ENCODE peak calls at places on chromosomes 1 and 21, in six cellular contexts. H is T follicular helper cell, L is endothelial cell, A is left ventricle myocardium superior, B is head of caudate nucleus, V is NCI-H1436. E is an unnamed sample.

GRCh38 chr21:40386301-40386911 is 460.6 kb downstream of the DSCAM start:
- DNase-seq in B (peak; percentile 67), A (peak; percentile 71), L (peak; percentile 13), V (no peak), H (no peak), E (peak; percentile 31)

GRCh38 chr1:23838401-23838866 is 13.2 kb upstream of the HMGCL start:
- DNase-seq in L (peak; percentile 41), V (peak; percentile 56), B (peak; percentile 60), A (peak; percentile 74), H (peak; percentile 63), E (peak; percentile 19)

GRCh38 chr1:211724711-211725196 is 49.3 kb upstream of the NEK2 start:
- DNase-seq in A (no peak), L (no peak), V (no peak), H (no peak), B (no peak), E (no peak)

GRCh38 chr1:57489342-57490036 is 65.6 kb upstream of the DAB1 start:
- DNase-seq in V (peak; percentile 68), B (no peak), L (no peak), H (no peak), A (no peak), E (no peak)

GRCh38 chr1:200306954-200307754 is 102.7 kb downstream of the ZNF281 start:
- DNase-seq in A (no peak), V (peak; percentile 44), H (no peak), B (no peak), L (peak; percentile 14), E (no peak)

GRCh38 chr1:38071530-38072266 is 25.1 kb upstream of the POU3F1 start:
- DNase-seq in V (no peak), B (no peak), H (no peak), L (no peak), A (no peak), E (no peak)

GRCh38 chr1:50972766-50973165 is 2.7 kb downstream of the CDKN2C start:
- DNase-seq in H (no peak), B (no peak), L (no peak), V (no peak), A (no peak), E (no peak)

GRCh38 chr1:152061952-152062351 is 25.1 kb upstream of the S100A11 start:
- DNase-seq in B (no peak), V (no peak), L (no peak), H (no peak), A (no peak), E (no peak)

GRCh38 chr1:58441699-58442098 is 104.8 kb downstream of the OMA1 start:
- DNase-seq in A (no peak), V (no peak), H (no peak), B (no peak), L (no peak), E (no peak)

GRCh38 chr1:33256335-33256700 is at the start of gene ZNF362:
- DNase-seq in B (peak; percentile 49), L (peak; percentile 79), H (peak; percentile 57), V (peak; percentile 30), A (peak; percentile 84), E (peak; percentile 32)

GRCh38 chr1:99573431-99574217 is 72.3 kb upstream of the PALMD start:
- DNase-seq in B (no peak), A (no peak), L (no peak), H (no peak), V (no peak), E (no peak)

GRCh38 chr1:64942118-64942517 is 24.2 kb downstream of the JAK1 start:
- DNase-seq in B (no peak), A (no peak), H (no peak), L (no peak), V (no peak), E (no peak)

GRCh38 chr1:1279028-1279427 is 1.2 kb upstream of the SCNN1D start:
- DNase-seq in H (no peak), A (no peak), B (no peak), V (no peak), L (no peak), E (no peak)

GRCh38 chr21:43824883-43825609 is 35.7 kb downstream of the RRP1 start:
- DNase-seq in H (no peak), L (no peak), V (no peak), A (no peak), B (no peak), E (no peak)

GRCh38 chr1:173914366-173914871 is 2.7 kb downstream of the SERPINC1 start:
- DNase-seq in B (no peak), A (no peak), L (peak; percentile 43), H (no peak), V (no peak), E (no peak)

GRCh38 chr1:84834419-84835064 is 58.5 kb downstream of the LPAR3 start:
- DNase-seq in H (no peak), V (no peak), A (no peak), L (no peak), B (no peak), E (no peak)

GRCh38 chr1:226637147-226637935 is 88.8 kb downstream of the STUM start:
- DNase-seq in H (no peak), A (peak; percentile 73), V (no peak), L (no peak), B (no peak), E (no peak)

GRCh38 chr1:196655494-196655893 is 3.7 kb downstream of the CFH start:
- DNase-seq in A (no peak), L (no peak), H (no peak), V (no peak), B (no peak), E (no peak)

GRCh38 chr1:20380175-20380574 is 89.5 kb downstream of the VWA5B1 start:
- DNase-seq in B (no peak), V (no peak), A (no peak), H (no peak), L (no peak), E (no peak)

GRCh38 chr1:81867235-81867634 is 66.5 kb downstream of the ADGRL2 start:
- DNase-seq in L (no peak), A (no peak), V (no peak), B (no peak), H (no peak), E (no peak)

GRCh38 chr1:6033986-6034749 is 11.5 kb upstream of the KCNAB2 start:
- DNase-seq in H (peak; percentile 25), B (no peak), A (peak; percentile 69), V (peak; percentile 72), L (peak; percentile 82), E (peak; percentile 67)

GRCh38 chr1:51237714-51238403 is 1.8 kb downstream of the RNF11 start:
- DNase-seq in B (no peak), A (no peak), L (no peak), H (no peak), V (no peak), E (no peak)

GRCh38 chr1:44603718-44604117 is 70.6 kb downstream of the TMEM53 start:
- DNase-seq in A (no peak), V (peak; percentile 31), L (no peak), B (no peak), H (no peak), E (no peak)

GRCh38 chr1:55089683-55090082 is 50.3 kb downstream of the PCSK9 start:
- DNase-seq in H (no peak), A (no peak), L (no peak), V (no peak), B (no peak), E (no peak)

GRCh38 chr1:38424677-38425076 is 378.1 kb upstream of the POU3F1 start:
- DNase-seq in H (no peak), A (no peak), V (no peak), B (no peak), L (no peak), E (no peak)

GRCh38 chr21:45324430-45325205 is 36.9 kb upstream of the POFUT2 start:
- DNase-seq in A (peak; percentile 37), H (no peak), L (no peak), B (no peak), V (no peak), E (no peak)

GRCh38 chr1:230382060-230382491 is 44.1 kb downstream of the PGBD5 start:
- DNase-seq in A (no peak), V (no peak), L (no peak), H (no peak), B (no peak), E (no peak)

GRCh38 chr1:151948506-151948905 is 39.2 kb upstream of the THEM4 start:
- DNase-seq in L (no peak), V (no peak), H (no peak), A (no peak), B (no peak), E (no peak)

E was measured in anterior cingulate cortex.